ENCODE peak calls at places on chromosomes 5 and 9, in nine cellular contexts. W is upper lobe of right lung, X is dorsolateral prefrontal cortex, P is sigmoid colon, J is testis, C is uterus, V is pancreas, N is astrocyte, B is cardiac muscle cell. D is an unnamed sample.

GRCh38 chr9:79661279-79661678 is 89.5 kb downstream of the TLE4 start:
- DNase-seq in N (no peak), B (no peak), X (no peak), W (no peak), J (no peak), P (no peak), V (no peak), C (no peak), D (no peak)

GRCh38 chr5:57735754-57736153 is 253.1 kb upstream of the ACTBL2 start:
- DNase-seq in X (no peak), P (no peak), N (peak), B (no peak), W (no peak), C (no peak), J (no peak), V (no peak), D (peak)

GRCh38 chr9:109295475-109296110 is 25.3 kb downstream of the EPB41L4B start:
- DNase-seq in C (no peak), N (no peak), V (no peak), W (no peak), J (no peak), P (no peak), X (no peak), B (no peak), D (no peak)

GRCh38 chr9:281753-282645 is 67.3 kb downstream of the DOCK8 start:
- DNase-seq in V (no peak), B (no peak), P (no peak), W (no peak), N (no peak), X (no peak), J (no peak), C (no peak), D (no peak)

GRCh38 chr5:157860898-157861894 is 2.3 kb upstream of the CLINT1 start:
- DNase-seq in N (no peak), B (no peak), V (no peak), J (no peak), X (no peak), C (no peak), W (no peak), P (no peak), D (no peak)

GRCh38 chr5:158783382-158783781 is 316.3 kb downstream of the EBF1 start:
- DNase-seq in P (no peak), B (no peak), V (no peak), N (no peak), J (no peak), C (no peak), W (no peak), X (no peak), D (no peak)

GRCh38 chr5:97601651-97602050 is 418.6 kb upstream of the RIOK2 start:
- DNase-seq in W (no peak), B (no peak), J (no peak), V (no peak), P (no peak), X (no peak), N (no peak), C (no peak), D (no peak)

GRCh38 chr9:82170079-82170662 is 181.6 kb downstream of the SPATA31D1 start:
- DNase-seq in J (no peak), C (no peak), V (no peak), N (no peak), B (no peak), W (no peak), X (no peak), P (no peak), D (no peak)

GRCh38 chr5:75509956-75510355 is 1.5 kb downstream of the CERT1 start:
- DNase-seq in C (no peak), X (no peak), V (no peak), P (peak), B (peak), J (peak), N (peak), W (no peak), D (peak)

GRCh38 chr9:126587187-126588185 is 26.2 kb upstream of the LMX1B start:
- DNase-seq in P (peak), J (peak), N (peak), X (peak), V (peak), W (no peak), B (peak), C (peak), D (no peak)

GRCh38 chr9:21684831-21685362 is 117.5 kb upstream of the MTAP start:
- DNase-seq in P (no peak), J (no peak), W (no peak), X (no peak), N (peak), C (no peak), V (no peak), B (no peak), D (peak)

GRCh38 chr9:4099961-4100360 is 199.9 kb downstream of the GLIS3 start:
- DNase-seq in J (no peak), N (no peak), W (no peak), X (no peak), P (no peak), B (no peak), C (no peak), V (no peak), D (no peak)

GRCh38 chr5:168808217-168808616 is 229.0 kb upstream of the PANK3 start:
- DNase-seq in N (peak), J (no peak), P (no peak), W (no peak), X (no peak), B (no peak), V (no peak), C (no peak), D (no peak)

GRCh38 chr5:73030995-73031394 is 75.2 kb downstream of the FCHO2 start:
- DNase-seq in V (no peak), W (no peak), J (no peak), N (peak), P (no peak), C (no peak), X (no peak), B (peak), D (peak)

DNA sequence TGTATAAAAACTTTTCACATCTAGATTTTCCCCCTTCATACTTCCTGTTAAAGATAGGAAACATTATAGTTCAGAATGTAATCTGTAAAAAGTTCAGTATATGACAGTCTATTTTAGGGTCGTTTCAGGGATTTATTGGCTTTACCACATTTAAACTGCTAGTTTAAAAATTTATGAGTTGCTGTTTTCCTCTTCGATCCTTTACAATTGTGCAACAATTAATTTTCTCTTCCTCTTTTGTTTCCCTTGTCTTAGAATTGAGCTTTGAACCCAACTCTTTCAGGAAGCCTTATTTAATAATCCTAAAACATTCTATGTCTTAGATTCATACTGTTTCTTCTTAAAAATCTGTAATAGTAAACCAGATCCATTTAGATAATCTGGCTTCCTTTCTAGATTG is 16.4 kb downstream of the ZSWIM6 start:
- DNase-seq in N (no peak), W (no peak), P (no peak), B (no peak), C (no peak), V (no peak), J (no peak), X (no peak), D (no peak)
- H3K27ac ChIP-seq in N (no peak), W (no peak), P (no peak), B (no peak), C (no peak), V (no peak), J (no peak), X (no peak), D (no peak)

DNA sequence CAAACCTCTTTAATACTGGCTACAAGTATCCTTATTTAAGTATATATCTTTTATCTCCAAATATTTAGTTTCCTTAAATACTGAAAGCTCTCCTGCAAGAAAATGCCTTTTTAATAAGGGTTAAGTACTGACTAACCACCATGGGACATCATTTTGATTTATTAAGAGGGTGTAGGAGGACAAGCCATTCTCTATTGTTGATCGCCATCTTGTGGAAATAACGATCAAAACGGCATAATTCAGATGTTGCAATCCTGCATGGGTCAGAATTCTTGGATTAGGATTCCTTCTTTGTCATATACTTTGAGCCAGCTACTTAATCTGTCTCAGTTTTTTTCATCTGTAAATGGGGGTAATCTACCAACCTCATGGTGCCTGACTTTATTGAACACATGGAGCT is 28.7 kb upstream of the C5orf46 start:
- DNase-seq in J (no peak), V (no peak), B (peak), C (no peak), N (peak), W (no peak), P (no peak), X (no peak), D (peak)
- TF ChIP-seq CTCF in J (peak), V (no peak), B (peak), C (no peak), N (peak), W (peak), P (peak), X (peak), D (peak)

DNA sequence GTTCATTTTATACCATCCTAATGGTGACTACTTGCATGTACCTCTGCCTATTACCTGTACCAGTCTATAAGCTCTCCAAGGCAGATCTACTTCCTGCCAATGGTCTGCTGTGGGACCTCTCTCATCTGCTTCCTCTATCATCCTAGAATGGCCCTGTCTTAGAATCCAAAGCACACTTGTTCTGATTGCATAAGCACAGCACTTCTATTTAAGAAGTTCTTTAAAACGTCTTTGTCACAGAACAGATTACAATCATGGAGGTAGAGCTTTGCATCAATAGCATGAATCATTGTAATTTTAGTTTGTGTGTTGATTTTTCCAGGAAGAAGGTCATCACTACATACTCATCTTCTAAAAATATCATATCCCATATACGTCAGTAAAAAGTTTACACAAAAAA is 131.8 kb upstream of the ACOT12 start:
- DNase-seq in B (no peak), X (no peak), J (no peak), P (no peak), W (no peak), C (no peak), V (no peak), N (peak), D (no peak)
- H3K27ac ChIP-seq in B (no peak), X (no peak), J (no peak), P (no peak), W (no peak), C (no peak), V (no peak), N (no peak), D (no peak)

GRCh38 chr5:52786937-52787599 is 648 bp upstream of the ITGA1 start:
- DNase-seq in X (no peak), W (no peak), B (no peak), N (no peak), V (no peak), J (no peak), P (peak), C (peak), D (peak)
- TF ChIP-seq CTCF in X (peak), W (peak), B (peak), N (no peak), V (no peak), J (no peak), P (peak), C (peak), D (peak)

GRCh38 chr9:106644661-106645060 is 218.3 kb upstream of the ZNF462 start:
- DNase-seq in J (no peak), B (no peak), N (no peak), C (no peak), P (no peak), V (no peak), W (no peak), X (no peak), D (no peak)

GRCh38 chr9:106653111-106653697 is 209.8 kb upstream of the ZNF462 start:
- DNase-seq in C (no peak), P (no peak), V (no peak), W (no peak), B (no peak), X (no peak), J (no peak), N (no peak), D (no peak)

GRCh38 chr9:106648799-106649198 is 214.2 kb upstream of the ZNF462 start:
- DNase-seq in P (no peak), V (no peak), N (no peak), X (no peak), C (no peak), W (no peak), J (no peak), B (no peak), D (peak)

DNA sequence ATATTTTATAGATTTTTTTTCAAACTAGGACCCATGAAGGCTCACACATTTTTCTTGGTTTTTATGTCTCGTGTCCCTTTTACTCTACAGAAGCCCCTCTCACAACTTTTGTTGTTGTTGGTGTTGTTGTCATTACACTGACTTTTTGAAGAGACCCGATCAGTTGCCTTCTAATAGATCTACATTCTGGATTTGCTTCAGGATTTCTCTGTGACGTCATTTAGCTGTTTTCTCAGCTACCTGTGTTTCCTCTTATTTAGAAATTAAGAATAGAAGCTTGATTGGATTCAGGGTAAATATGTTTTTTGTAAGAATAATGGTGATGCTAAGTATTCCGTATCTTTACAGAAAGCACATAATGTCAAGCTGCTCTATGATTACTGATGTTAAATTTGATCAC is 213.3 kb upstream of the ZNF462 start:
- DNase-seq in X (no peak), N (no peak), B (no peak), J (no peak), P (no peak), C (no peak), V (no peak), W (no peak), D (no peak)
- H3K27ac ChIP-seq in X (no peak), N (no peak), B (no peak), J (no peak), P (no peak), C (no peak), V (no peak), W (no peak), D (no peak)

GRCh38 chr5:137891849-137892248 is 2.6 kb downstream of the PKD2L2 start:
- DNase-seq in N (no peak), X (no peak), J (no peak), B (no peak), V (no peak), W (no peak), P (no peak), C (no peak), D (no peak)
- TF ChIP-seq CTCF in N (no peak), X (no peak), J (peak), B (peak), V (no peak), W (no peak), P (no peak), C (no peak), D (peak)

GRCh38 chr9:128626181-128626580 is 30.5 kb downstream of the DYNC2I2 start:
- DNase-seq in P (peak), X (peak), B (no peak), W (no peak), J (no peak), V (no peak), C (no peak), N (no peak), D (no peak)
- H3K27ac ChIP-seq in P (no peak), X (peak), B (no peak), W (no peak), J (peak), V (peak), C (no peak), N (no peak), D (peak)

D was measured in RWPE1.